ENCODE peak calls at places on chromosomes 11 and 22, in seven cellular contexts. R is tibial nerve, T is colonic mucosa, V is sigmoid colon, Z is epithelial cell of proximal tubule, B is hepatocyte, P is kidney. U is an unnamed sample.
A peak's percentile ranks its signal among the peaks of the same experiment; 100 is the strongest.

GRCh38 chr11:118892515-118892914 is 8.8 kb downstream of the CXCR5 start:
- DNase-seq in R (no peak), V (no peak), P (peak; percentile 64), Z (no peak), B (no peak), T (no peak), U (no peak)

GRCh38 chr22:33076368-33076767 is 18.2 kb upstream of the SYN3 start:
- DNase-seq in R (no peak), Z (no peak), B (peak; percentile 48), T (no peak), V (no peak), P (no peak), U (no peak)

GRCh38 chr11:107999759-108000455 is 8.8 kb upstream of the CUL5 start:
- DNase-seq in P (no peak), V (no peak), Z (no peak), R (no peak), B (peak; percentile 71), T (no peak), U (no peak)

GRCh38 chr11:74380746-74381439 is 17.3 kb downstream of the PGM2L1 start:
- DNase-seq in B (peak; percentile 6), R (no peak), Z (no peak), V (no peak), P (no peak), T (peak; percentile 82), U (no peak)

GRCh38 chr11:105202844-105203548 is 63.4 kb upstream of the CARD18 start:
- DNase-seq in V (no peak), R (no peak), B (peak; percentile 61), P (no peak), Z (no peak), T (peak; percentile 47), U (no peak)

GRCh38 chr22:17598318-17598717 is 30.2 kb downstream of the ATP6V1E1 start:
- DNase-seq in V (no peak), B (no peak), R (no peak), P (no peak), T (no peak), Z (no peak), U (no peak)

GRCh38 chr11:73961321-73961720 is 10.5 kb downstream of the DNAJB13 start:
- DNase-seq in R (no peak), B (no peak), P (peak; percentile 26), V (no peak), Z (no peak), T (no peak), U (no peak)

GRCh38 chr11:60866911-60867870 is at the start of gene ZP1:
- DNase-seq in P (no peak), V (peak; percentile 57), Z (no peak), T (no peak), R (peak; percentile 41), B (no peak), U (no peak)

GRCh38 chr11:82842019-82842418 is 58.2 kb downstream of the PRCP start:
- DNase-seq in B (no peak), Z (no peak), R (no peak), P (no peak), V (peak; percentile 68), T (no peak), U (no peak)

GRCh38 chr11:7683571-7683970 is 10.3 kb upstream of the CYB5R2 start:
- DNase-seq in P (no peak), T (no peak), Z (no peak), R (no peak), B (no peak), V (no peak), U (no peak)

GRCh38 chr22:44448271-44448780 is 49.7 kb downstream of the RTL6 start:
- DNase-seq in Z (peak; percentile 76), B (peak; percentile 73), T (no peak), R (peak; percentile 29), P (peak; percentile 81), V (peak; percentile 91), U (peak; percentile 86)

GRCh38 chr11:96049426-96049825 is 125.5 kb upstream of the MTMR2 start:
- DNase-seq in T (no peak), B (no peak), P (no peak), Z (no peak), R (no peak), V (no peak), U (no peak)

GRCh38 chr11:2213890-2214526 is 42.4 kb upstream of the TH start:
- DNase-seq in P (peak; percentile 37), Z (no peak), V (peak; percentile 34), R (no peak), B (no peak), T (peak; percentile 15), U (no peak)

GRCh38 chr22:35998748-35999147 is 29.9 kb downstream of the RBFOX2 start:
- DNase-seq in R (no peak), P (no peak), B (no peak), V (no peak), Z (no peak), T (no peak), U (no peak)
- TF ChIP-seq CTCF in R (no peak), P (no peak), B (no peak), V (no peak), Z (no peak), T (no peak), U (no peak)

GRCh38 chr11:69683764-69684333 is 8.7 kb upstream of the LTO1 start:
- DNase-seq in V (peak; percentile 38), R (no peak), Z (no peak), B (no peak), T (no peak), P (no peak), U (no peak)
- TF ChIP-seq CTCF in V (no peak), R (no peak), Z (peak; percentile 69), B (peak; percentile 43), T (peak; percentile 39), P (peak; percentile 34), U (no peak)

GRCh38 chr11:17500673-17501072 is 24.0 kb upstream of the ABCC8 start:
- DNase-seq in B (no peak), R (no peak), Z (no peak), T (no peak), P (peak; percentile 65), V (no peak), U (no peak)

GRCh38 chr11:17496406-17496805 is 19.8 kb upstream of the ABCC8 start:
- DNase-seq in T (no peak), P (peak; percentile 43), Z (no peak), B (no peak), V (no peak), R (no peak), U (no peak)

GRCh38 chr11:17502630-17503029 is 26.0 kb upstream of the ABCC8 start:
- DNase-seq in Z (no peak), V (no peak), R (no peak), B (no peak), P (peak; percentile 71), T (no peak), U (no peak)

GRCh38 chr11:17498058-17498457 is 21.4 kb upstream of the ABCC8 start:
- DNase-seq in V (no peak), R (no peak), Z (no peak), B (no peak), T (peak; percentile 42), P (peak; percentile 27), U (no peak)

DNA sequence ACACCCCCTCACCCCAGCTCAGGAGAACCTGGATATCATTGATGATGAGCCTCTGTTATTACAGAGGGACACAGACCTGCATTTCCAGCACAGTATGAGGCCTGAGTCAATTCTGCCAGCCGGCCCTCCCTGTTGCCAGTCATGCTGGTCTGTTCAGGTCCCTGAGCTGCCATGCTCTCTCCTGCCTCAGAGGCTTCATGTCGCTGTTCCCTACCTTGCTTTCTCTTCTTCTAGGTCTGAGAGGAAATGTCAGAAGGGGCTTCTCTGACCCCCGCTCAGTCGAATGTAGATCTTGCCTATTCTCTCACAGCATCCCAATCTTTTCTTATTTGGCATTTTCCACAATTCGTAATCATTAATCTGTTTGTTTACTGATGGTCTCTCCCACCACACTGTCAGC is 21.8 kb upstream of the ABCC8 start:
- DNase-seq in R (no peak), V (no peak), T (no peak), B (no peak), Z (no peak), P (peak; percentile 29), U (no peak)
- TF ChIP-seq CTCF in R (no peak), V (no peak), T (no peak), B (no peak), Z (no peak), P (no peak), U (no peak)

GRCh38 chr11:72075109-72075508 is 5.2 kb downstream of the NUMA1 start:
- DNase-seq in P (no peak), T (no peak), V (no peak), R (no peak), Z (no peak), B (no peak), U (no peak)
- TF ChIP-seq CTCF in P (no peak), T (no peak), V (no peak), R (no peak), Z (peak; percentile 35), B (no peak), U (peak; percentile 9)

GRCh38 chr11:112806256-112806655 is 155.0 kb upstream of the NCAM1 start:
- DNase-seq in B (no peak), Z (no peak), P (no peak), V (no peak), R (no peak), T (no peak), U (no peak)

GRCh38 chr11:112797653-112798293 is 163.4 kb upstream of the NCAM1 start:
- DNase-seq in B (peak; percentile 56), R (no peak), V (no peak), Z (no peak), P (no peak), T (no peak), U (no peak)

GRCh38 chr11:112797072-112797471 is 164.1 kb upstream of the NCAM1 start:
- DNase-seq in R (no peak), B (peak; percentile 27), Z (no peak), T (no peak), P (no peak), V (no peak), U (no peak)

GRCh38 chr11:112805658-112806057 is 155.6 kb upstream of the NCAM1 start:
- DNase-seq in Z (no peak), B (no peak), V (no peak), R (no peak), P (no peak), T (no peak), U (no peak)

DNA sequence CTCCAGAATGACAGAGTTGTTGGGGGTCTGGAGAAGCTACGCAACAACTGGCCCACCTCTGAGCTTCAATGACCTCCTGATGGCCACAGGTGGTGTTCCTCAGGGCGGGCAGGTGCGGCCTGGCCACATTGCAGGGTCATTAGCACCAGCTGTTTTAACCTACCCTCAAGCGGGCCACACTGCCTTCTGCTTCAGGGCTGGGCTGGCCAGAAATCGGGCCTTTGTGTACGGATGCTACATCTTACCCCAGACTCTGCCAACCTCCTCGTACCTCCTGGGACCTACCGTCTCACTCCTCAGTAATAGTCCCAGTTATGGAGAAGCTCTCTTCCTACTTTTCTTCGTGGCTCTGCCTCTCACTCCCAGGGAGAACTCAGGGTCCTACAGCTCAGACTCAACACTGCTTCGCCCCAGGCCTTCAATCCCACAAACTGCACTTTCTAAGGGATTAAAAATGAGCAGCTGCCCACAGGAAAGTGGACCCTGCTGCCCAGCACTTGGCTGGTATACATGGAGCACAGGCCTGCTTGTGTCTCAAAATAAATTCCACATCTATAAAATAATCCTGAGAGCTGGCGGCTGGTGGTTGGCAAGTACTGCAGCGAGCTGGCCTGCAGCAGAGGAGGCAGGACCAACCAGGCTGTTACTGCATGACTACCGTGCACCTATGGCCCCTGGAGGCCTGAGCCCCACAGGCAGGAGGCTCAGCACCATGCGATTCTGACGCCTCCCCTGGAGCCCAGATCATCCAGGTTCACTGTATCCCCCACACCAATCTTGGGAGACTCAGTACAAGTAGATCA is 159.7 kb upstream of the NCAM1 start:
- DNase-seq in P (no peak), B (no peak), T (no peak), Z (no peak), V (no peak), R (no peak), U (no peak)
- TF ChIP-seq CTCF in P (no peak), B (no peak), T (no peak), Z (no peak), V (no peak), R (no peak), U (no peak)

U was measured in AG09319.